ENCODE peak calls at places on chromosome 13, in five cellular contexts. One of them, this sample, is unnamed.

GRCh38 chr13:51999525-51999924 is 11.7 kb downstream of the ATP7B start:
- DNase-seq in HCT116: no peak
- DNase-seq in MM.1S: no peak
- DNase-seq in neural progenitor cell: no peak
- DNase-seq in PC-3: peak
- DNase-seq in this sample: peak

GRCh38 chr13:23867027-23867491 is 22.1 kb downstream of the MIPEP start:
- DNase-seq in HCT116: no peak
- DNase-seq in MM.1S: no peak
- DNase-seq in neural progenitor cell: peak
- DNase-seq in PC-3: peak
- DNase-seq in this sample: peak

GRCh38 chr13:74287672-74288169 is 153.5 kb upstream of the KLF12 start:
- DNase-seq in HCT116: no peak
- DNase-seq in MM.1S: peak
- DNase-seq in neural progenitor cell: peak
- DNase-seq in PC-3: peak
- DNase-seq in this sample: peak

GRCh38 chr13:52879950-52880650 is 31.7 kb upstream of the PCDH8 start:
- DNase-seq in HCT116: no peak
- DNase-seq in MM.1S: no peak
- DNase-seq in neural progenitor cell: peak
- DNase-seq in PC-3: no peak
- DNase-seq in this sample: no peak

GRCh38 chr13:31965361-31966066 is 66.1 kb upstream of the FRY start:
- DNase-seq in HCT116: no peak
- DNase-seq in MM.1S: peak
- DNase-seq in neural progenitor cell: no peak
- DNase-seq in PC-3: no peak
- DNase-seq in this sample: peak

GRCh38 chr13:30652746-30653145 is 35.0 kb downstream of the USPL1 start:
- DNase-seq in HCT116: no peak
- DNase-seq in MM.1S: no peak
- DNase-seq in neural progenitor cell: no peak
- DNase-seq in PC-3: no peak
- DNase-seq in this sample: no peak

GRCh38 chr13:88979465-88980180 is 1308.5 kb downstream of the SLITRK5 start:
- DNase-seq in HCT116: no peak
- DNase-seq in MM.1S: peak
- DNase-seq in neural progenitor cell: no peak
- DNase-seq in PC-3: peak
- DNase-seq in this sample: no peak

GRCh38 chr13:43786766-43787517 is at the start of gene ENOX1:
- DNase-seq in HCT116: peak
- DNase-seq in MM.1S: peak
- DNase-seq in neural progenitor cell: peak
- DNase-seq in PC-3: peak
- DNase-seq in this sample: peak

GRCh38 chr13:51856998-51857397 is 4.8 kb upstream of the CCDC70 start:
- DNase-seq in HCT116: no peak
- DNase-seq in MM.1S: no peak
- DNase-seq in neural progenitor cell: no peak
- DNase-seq in PC-3: peak
- DNase-seq in this sample: no peak

GRCh38 chr13:59750860-59751259 is 412.9 kb downstream of the DIAPH3 start:
- DNase-seq in HCT116: no peak
- DNase-seq in MM.1S: no peak
- DNase-seq in neural progenitor cell: peak
- DNase-seq in PC-3: no peak
- DNase-seq in this sample: peak

GRCh38 chr13:32804673-32805260 is 211.5 kb upstream of the KL start:
- DNase-seq in HCT116: no peak
- DNase-seq in MM.1S: no peak
- DNase-seq in neural progenitor cell: no peak
- DNase-seq in PC-3: peak
- DNase-seq in this sample: peak

GRCh38 chr13:36344173-36344572 is 2.0 kb downstream of the SPART start:
- DNase-seq in HCT116: no peak
- DNase-seq in MM.1S: no peak
- DNase-seq in neural progenitor cell: no peak
- DNase-seq in PC-3: no peak
- DNase-seq in this sample: peak

GRCh38 chr13:105914637-105915036 is 620.8 kb downstream of the EFNB2 start:
- DNase-seq in HCT116: no peak
- DNase-seq in MM.1S: no peak
- DNase-seq in neural progenitor cell: no peak
- DNase-seq in PC-3: no peak
- DNase-seq in this sample: peak

GRCh38 chr13:43664700-43665191 is 122.0 kb downstream of the ENOX1 start:
- DNase-seq in HCT116: no peak
- DNase-seq in MM.1S: peak
- DNase-seq in neural progenitor cell: peak
- DNase-seq in PC-3: peak
- DNase-seq in this sample: peak

GRCh38 chr13:86725105-86725504 is 925.9 kb upstream of the SLITRK6 start:
- DNase-seq in HCT116: no peak
- DNase-seq in MM.1S: no peak
- DNase-seq in neural progenitor cell: peak
- DNase-seq in PC-3: no peak
- DNase-seq in this sample: no peak

DNA sequence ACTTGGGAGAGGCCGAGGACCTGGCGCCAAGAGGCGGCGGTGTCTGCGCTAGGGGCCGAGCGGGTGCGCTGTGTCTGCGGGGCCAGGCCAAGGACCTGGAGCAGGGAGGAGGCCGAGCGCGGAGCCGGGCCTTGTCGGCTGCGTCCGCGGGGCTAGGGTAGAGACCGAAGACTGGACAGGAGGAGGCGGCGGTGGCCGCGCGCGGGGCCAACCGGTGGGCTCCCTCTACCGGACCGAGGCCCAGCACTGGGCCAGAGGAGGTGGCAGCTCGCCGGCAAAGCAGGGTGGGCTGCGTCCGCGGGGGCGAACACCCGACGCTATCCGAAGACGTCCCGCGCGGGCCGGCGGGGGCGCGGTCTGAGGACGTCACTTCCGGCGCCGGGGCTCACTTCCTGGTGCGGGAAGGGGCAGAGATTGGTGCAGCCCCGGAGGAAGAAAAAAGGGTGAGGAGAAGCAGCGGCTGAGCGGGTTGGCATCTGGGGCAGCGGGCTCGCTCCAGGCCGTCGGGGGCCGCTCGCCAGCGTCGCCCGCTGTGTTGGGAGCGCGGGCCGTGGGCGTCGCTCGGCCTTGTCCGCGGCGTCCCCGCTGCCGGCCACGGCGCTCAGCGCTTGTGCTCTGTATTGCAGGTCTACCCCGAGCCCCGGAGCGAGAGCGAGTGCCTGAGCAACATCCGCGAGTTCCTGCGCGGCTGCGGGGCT is 38.3 kb downstream of the ARHGEF7 start:
- DNase-seq in HCT116: peak
- DNase-seq in MM.1S: peak
- DNase-seq in neural progenitor cell: peak
- DNase-seq in PC-3: peak
- DNase-seq in this sample: peak
- H3K9ac ChIP-seq in HCT116: peak
- H3K9ac ChIP-seq in MM.1S: peak
- H3K9ac ChIP-seq in neural progenitor cell: peak
- H3K9ac ChIP-seq in PC-3: peak
- H3K9ac ChIP-seq in this sample: peak

DNA sequence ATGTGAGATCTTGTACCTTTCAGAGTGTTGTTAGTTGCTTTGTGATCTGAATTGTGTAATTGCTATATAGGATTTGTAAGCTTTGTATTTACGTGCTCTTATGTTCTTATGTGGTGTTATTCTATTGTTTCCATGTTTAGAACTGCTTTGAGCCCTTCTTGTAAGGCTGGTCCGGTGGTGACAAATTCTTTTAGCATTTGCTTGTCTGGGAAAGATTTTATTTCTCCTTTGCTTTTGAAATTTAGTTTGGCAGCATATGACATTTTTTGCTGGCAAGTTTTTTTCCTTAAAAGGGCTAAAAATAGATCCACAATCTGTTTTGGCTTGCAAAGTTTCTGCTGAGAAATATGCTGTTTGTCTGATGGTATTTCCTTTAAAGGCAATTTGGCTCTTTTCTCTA is 1089.2 kb upstream of the PCDH9 start:
- DNase-seq in HCT116: no peak
- DNase-seq in MM.1S: no peak
- DNase-seq in neural progenitor cell: no peak
- DNase-seq in PC-3: no peak
- DNase-seq in this sample: no peak
- TF ChIP-seq EZH2 in HCT116: no peak
- TF ChIP-seq EZH2 in MM.1S: no peak
- TF ChIP-seq EZH2 in neural progenitor cell: no peak
- TF ChIP-seq EZH2 in PC-3: no peak
- TF ChIP-seq EZH2 in this sample: no peak

GRCh38 chr13:109151255-109151654 is 521.8 kb downstream of the MYO16 start:
- DNase-seq in HCT116: no peak
- DNase-seq in MM.1S: no peak
- DNase-seq in neural progenitor cell: no peak
- DNase-seq in PC-3: peak
- DNase-seq in this sample: no peak
- TF ChIP-seq EZH2phosphoT487 in HCT116: no peak
- TF ChIP-seq EZH2phosphoT487 in MM.1S: no peak
- TF ChIP-seq EZH2phosphoT487 in neural progenitor cell: no peak
- TF ChIP-seq EZH2phosphoT487 in PC-3: no peak
- TF ChIP-seq EZH2phosphoT487 in this sample: no peak

GRCh38 chr13:111973186-111974064 is 93.5 kb upstream of the SOX1 start:
- DNase-seq in HCT116: no peak
- DNase-seq in MM.1S: no peak
- DNase-seq in neural progenitor cell: peak
- DNase-seq in PC-3: no peak
- DNase-seq in this sample: no peak
- H3K9ac ChIP-seq in HCT116: no peak
- H3K9ac ChIP-seq in MM.1S: no peak
- H3K9ac ChIP-seq in neural progenitor cell: no peak
- H3K9ac ChIP-seq in PC-3: no peak
- H3K9ac ChIP-seq in this sample: no peak

This sample was measured in GM23248.